ENCODE peak calls at places on chromosomes 3 and 15, in ten cellular contexts. X is CD8-positive, alpha-beta memory T cell; V is activated CD4-positive, alpha-beta T cell treated with anti-CD3 and anti-CD28 coated beads, Interleukin-2, amount 50 U/mL, for 1 hour; N is iris pigment epithelial cell; K is astrocyte of the spinal cord; D is NCI-H774; Q is NCI-H1092; S is cardiac muscle cell; Z is fibroblast of pulmonary artery; F is HL-60. T is an unnamed sample.

GRCh38 chr3:64353256-64353655 is 128.0 kb upstream of the PRICKLE2 start:
- DNase-seq in N (peak), D (no peak), X (no peak), Q (no peak), K (no peak), Z (peak), F (no peak), S (peak), V (no peak), T (peak)

GRCh38 chr15:25783607-25784131 is 79.5 kb downstream of the ATP10A start:
- DNase-seq in Z (peak), F (no peak), D (no peak), K (peak), X (peak), S (peak), N (no peak), Q (no peak), V (peak), T (peak)

GRCh38 chr3:134039161-134039862 is 9.6 kb upstream of the SLCO2A1 start:
- DNase-seq in F (no peak), Q (no peak), X (no peak), V (no peak), Z (no peak), S (peak), K (no peak), D (no peak), N (no peak), T (no peak)

GRCh38 chr15:48176097-48176496 is 2.0 kb downstream of the MYEF2 start:
- DNase-seq in F (no peak), X (no peak), Z (no peak), K (peak), S (no peak), Q (no peak), V (no peak), D (no peak), N (peak), T (no peak)

GRCh38 chr15:57751177-57751800 is 44.8 kb downstream of the POLR2M start:
- DNase-seq in Z (peak), D (no peak), N (peak), Q (no peak), F (no peak), X (no peak), V (no peak), S (peak), K (peak), T (peak)

GRCh38 chr3:184566441-184567414 is 5.1 kb downstream of the EPHB3 start:
- DNase-seq in F (no peak), X (no peak), V (no peak), Z (no peak), D (no peak), Q (no peak), K (no peak), S (no peak), N (no peak), T (no peak)

GRCh38 chr3:16136042-16136441 is 38.4 kb upstream of the GALNT15 start:
- DNase-seq in S (peak), D (no peak), V (no peak), Q (no peak), F (no peak), Z (peak), X (no peak), N (peak), K (peak), T (no peak)

GRCh38 chr3:148924572-148924971 is 59.5 kb downstream of the CPA3 start:
- DNase-seq in D (no peak), N (peak), Q (no peak), X (no peak), F (no peak), V (no peak), Z (peak), K (peak), S (peak), T (no peak)

GRCh38 chr3:194296448-194296831 is 54.7 kb downstream of the CPN2 start:
- DNase-seq in S (peak), K (peak), X (no peak), Z (peak), F (no peak), D (no peak), V (no peak), Q (no peak), N (peak), T (peak)

GRCh38 chr3:46619845-46620778 is 7.8 kb downstream of the FAM240A start:
- DNase-seq in S (no peak), X (no peak), N (no peak), D (no peak), V (no peak), K (no peak), F (no peak), Z (no peak), Q (no peak), T (no peak)

GRCh38 chr3:133901083-133901482 is 5.4 kb upstream of the RAB6B start:
- DNase-seq in Q (no peak), N (no peak), K (no peak), Z (no peak), F (no peak), D (no peak), X (no peak), S (no peak), V (no peak), T (no peak)

GRCh38 chr15:88440021-88440420 is 27.2 kb downstream of the MRPL46 start:
- DNase-seq in Q (no peak), V (no peak), F (no peak), D (no peak), X (no peak), S (peak), K (peak), Z (peak), N (peak), T (peak)

GRCh38 chr3:56754753-56755365 is 46.9 kb downstream of the ARHGEF3 start:
- DNase-seq in Q (no peak), D (no peak), S (no peak), Z (no peak), F (no peak), K (no peak), N (no peak), V (peak), X (peak), T (no peak)

GRCh38 chr3:170180107-170180951 is 1.2 kb downstream of the PHC3 start:
- DNase-seq in Q (no peak), N (peak), K (peak), V (no peak), X (peak), S (peak), D (peak), F (no peak), Z (peak), T (no peak)

T was measured in H4.